ENCODE peak calls at places on chromosomes 2 and 18, in nine cellular contexts. H is cardiac muscle cell, S is NCI-H2081, Y is WTC11, Q is neural crest cell, R is smooth muscle cell of the brain vasculature, E is ACHN, L is LoVo, F is mucosa of gallbladder. O is an unnamed sample.

GRCh38 chr2:43265006-43265770 is 38.8 kb upstream of the ZFP36L2 start:
- DNase-seq in Y (no peak), F (peak; percentile 45), E (no peak), S (no peak), Q (no peak), R (no peak), H (peak; percentile 89), L (no peak), O (no peak)

GRCh38 chr2:104969564-104969963 is 68.3 kb upstream of the MRPS9 start:
- DNase-seq in H (no peak), R (no peak), Q (no peak), L (peak; percentile 7), F (no peak), S (no peak), E (peak; percentile 42), Y (no peak), O (no peak)

GRCh38 chr2:186518945-186519344 is 32.9 kb downstream of the ZC3H15 start:
- DNase-seq in R (no peak), H (peak; percentile 78), S (no peak), E (peak; percentile 59), F (no peak), Y (no peak), L (no peak), Q (no peak), O (no peak)

GRCh38 chr2:162233197-162233596 is 10.0 kb downstream of the FAP start:
- DNase-seq in Y (no peak), F (no peak), R (no peak), H (peak; percentile 87), E (no peak), L (no peak), Q (no peak), S (no peak), O (no peak)

GRCh38 chr2:18176679-18177215 is 298.3 kb downstream of the KCNS3 start:
- DNase-seq in Q (no peak), F (no peak), Y (no peak), H (no peak), L (no peak), S (no peak), E (no peak), R (no peak), O (no peak)

GRCh38 chr18:12748671-12749070 is 45.8 kb downstream of the PSMG2 start:
- DNase-seq in Q (no peak), F (no peak), E (no peak), L (no peak), R (no peak), Y (no peak), H (no peak), S (no peak), O (no peak)

GRCh38 chr18:9612215-9612830 is 2.0 kb downstream of the PPP4R1 start:
- DNase-seq in Q (no peak), R (no peak), S (peak; percentile 56), L (peak; percentile 76), Y (no peak), F (peak; percentile 35), E (peak; percentile 54), H (peak; percentile 58), O (peak; percentile 82)

GRCh38 chr2:61620244-61621159 is 82.3 kb upstream of the XPO1 start:
- DNase-seq in F (no peak), L (peak; percentile 14), R (peak; percentile 32), S (no peak), E (peak; percentile 32), Q (no peak), Y (no peak), H (peak; percentile 74), O (no peak)

GRCh38 chr2:37323176-37323575 is 1.5 kb downstream of the PRKD3 start:
- DNase-seq in Y (no peak), H (no peak), S (no peak), L (no peak), Q (no peak), R (no peak), F (no peak), E (no peak), O (no peak)

GRCh38 chr2:98715812-98716451 is 15.0 kb downstream of the MGAT4A start:
- DNase-seq in F (no peak), H (no peak), Q (no peak), R (no peak), Y (no peak), S (no peak), E (no peak), L (no peak), O (no peak)

GRCh38 chr2:68320118-68320641 is 431 bp upstream of the CNRIP1 start:
- DNase-seq in F (no peak), L (no peak), S (peak; percentile 52), Y (peak; percentile 59), R (no peak), E (peak; percentile 44), Q (peak; percentile 8), H (no peak), O (peak; percentile 63)

GRCh38 chr2:235536711-235537110 is 42.9 kb downstream of the AGAP1 start:
- DNase-seq in Y (no peak), S (no peak), E (no peak), Q (no peak), H (no peak), R (no peak), L (no peak), F (no peak), O (no peak)

GRCh38 chr2:43461461-43462073 is 134.3 kb downstream of the THADA start:
- DNase-seq in S (no peak), Q (no peak), R (no peak), L (no peak), H (no peak), Y (no peak), F (no peak), E (no peak), O (no peak)

GRCh38 chr2:47174731-47175361 is 19.7 kb upstream of the STPG4 start:
- DNase-seq in Q (no peak), H (peak; percentile 59), R (no peak), L (peak; percentile 85), S (peak; percentile 55), F (peak; percentile 81), Y (no peak), E (peak; percentile 67), O (peak; percentile 57)

GRCh38 chr2:75465317-75465998 is 95.3 kb downstream of the EVA1A start:
- DNase-seq in Y (no peak), H (peak; percentile 61), L (no peak), Q (no peak), F (no peak), R (peak; percentile 10), E (peak; percentile 57), S (peak; percentile 48), O (peak; percentile 42)

GRCh38 chr2:237440819-237441281 is 26.9 kb upstream of the COL6A3 start:
- DNase-seq in S (no peak), E (no peak), Y (no peak), Q (no peak), H (peak; percentile 35), R (no peak), F (no peak), L (no peak), O (no peak)

GRCh38 chr18:35580748-35581534 is 599 bp upstream of the GALNT1 start:
- DNase-seq in Q (peak; percentile 40), Y (peak; percentile 62), R (no peak), F (peak; percentile 37), S (peak; percentile 27), H (peak; percentile 68), E (peak; percentile 55), L (peak; percentile 46), O (peak; percentile 51)

GRCh38 chr2:25822190-25823117 is 55.8 kb downstream of the ASXL2 start:
- DNase-seq in E (peak; percentile 76), Y (peak; percentile 65), S (no peak), L (no peak), F (peak; percentile 54), R (no peak), H (peak; percentile 47), Q (no peak), O (no peak)

GRCh38 chr18:41618135-41618534 is 336.9 kb upstream of the PIK3C3 start:
- DNase-seq in Y (no peak), S (peak; percentile 21), Q (no peak), F (no peak), R (no peak), H (no peak), L (no peak), E (no peak), O (no peak)

GRCh38 chr2:230018153-230018552 is 50.6 kb downstream of the SLC16A14 start:
- DNase-seq in S (no peak), R (no peak), L (no peak), F (no peak), H (peak; percentile 71), Q (no peak), Y (no peak), E (no peak), O (no peak)

GRCh38 chr2:109280804-109281203 is 151.8 kb downstream of the SH3RF3 start:
- DNase-seq in S (no peak), Y (no peak), R (no peak), F (no peak), L (no peak), H (no peak), Q (no peak), E (no peak), O (no peak)

GRCh38 chr18:22324191-22325131 is 93.3 kb downstream of the CTAGE1 start:
- DNase-seq in F (peak; percentile 51), Q (peak; percentile 38), H (peak; percentile 81), R (no peak), Y (peak; percentile 63), L (no peak), E (no peak), S (no peak), O (no peak)

GRCh38 chr2:70104231-70105111 is 17.2 kb downstream of the PCBP1 start:
- DNase-seq in Q (peak; percentile 39), L (no peak), F (no peak), H (peak; percentile 62), Y (no peak), E (peak; percentile 87), S (no peak), R (no peak), O (peak; percentile 62)

GRCh38 chr2:233705911-233706506 is 6.7 kb upstream of the UGT1A5 start:
- DNase-seq in R (no peak), H (peak; percentile 44), Y (no peak), F (peak; percentile 75), S (no peak), L (no peak), Q (no peak), E (no peak), O (no peak)

GRCh38 chr2:9565436-9566153 is 10.0 kb upstream of the ADAM17 start:
- DNase-seq in H (peak; percentile 95), F (peak; percentile 86), E (peak; percentile 96), S (no peak), R (peak; percentile 78), L (peak; percentile 82), Q (no peak), Y (no peak), O (no peak)

GRCh38 chr2:85437488-85438290 is 19.2 kb downstream of the SH2D6 start:
- DNase-seq in H (peak; percentile 90), L (no peak), E (peak; percentile 88), R (no peak), Y (peak; percentile 65), Q (peak; percentile 59), F (peak; percentile 92), S (peak; percentile 78), O (peak; percentile 51)

GRCh38 chr2:218887079-218887478 is 6.4 kb downstream of the WNT10A start:
- DNase-seq in E (no peak), Q (no peak), H (no peak), S (no peak), Y (no peak), R (no peak), F (no peak), L (no peak), O (no peak)

GRCh38 chr18:47899107-47899840 is 31.2 kb downstream of the SMAD2 start:
- DNase-seq in R (no peak), Q (no peak), F (no peak), Y (no peak), S (no peak), L (no peak), E (no peak), H (peak; percentile 39), O (no peak)

GRCh38 chr2:49002750-49003149 is 151.6 kb downstream of the FSHR start:
- DNase-seq in S (no peak), H (peak; percentile 25), Y (no peak), F (peak; percentile 10), E (no peak), Q (no peak), R (no peak), L (no peak), O (no peak)

GRCh38 chr2:64654063-64654811 is 524 bp upstream of the SERTAD2 start:
- DNase-seq in H (peak; percentile 92), F (peak; percentile 66), S (peak; percentile 63), R (no peak), L (peak; percentile 78), Y (peak; percentile 78), E (peak; percentile 94), Q (peak; percentile 72), O (peak; percentile 78)

GRCh38 chr2:241895732-241896641 is 26.5 kb downstream of the RTP5 start:
- DNase-seq in E (no peak), F (peak; percentile 64), H (peak; percentile 81), Y (no peak), R (no peak), Q (peak; percentile 25), L (no peak), S (no peak), O (peak; percentile 73)